ENCODE peak calls at places on chromosomes 13 and 19, in four cellular contexts. J is suprapubic skin, W is stomach, D is prostate gland. S is an unnamed sample.

GRCh38 chr13:68076046-68076445 is 845.9 kb upstream of the PCDH9 start:
- DNase-seq in J (no peak), W (no peak), D (no peak), S (peak)

GRCh38 chr13:108508263-108508662 is 121.1 kb upstream of the MYO16 start:
- DNase-seq in J (no peak), W (no peak), D (no peak), S (no peak)

GRCh38 chr13:77300176-77301141 is 26.4 kb downstream of the MYCBP2 start:
- DNase-seq in J (no peak), W (no peak), D (no peak), S (no peak)

GRCh38 chr13:73715910-73716257 is 418.3 kb downstream of the KLF12 start:
- DNase-seq in J (no peak), W (no peak), D (no peak), S (no peak)

GRCh38 chr13:40118337-40118736 is 462.9 kb downstream of the COG6 start:
- DNase-seq in J (no peak), W (no peak), D (no peak), S (no peak)

GRCh38 chr13:94343243-94343585 is 136.3 kb downstream of the DCT start:
- DNase-seq in J (no peak), W (no peak), D (no peak), S (no peak)

GRCh38 chr13:90834700-90835099 is 512.8 kb upstream of the MIR17HG start:
- DNase-seq in J (no peak), W (no peak), D (no peak), S (no peak)

GRCh38 chr19:8654591-8655339 is 24.3 kb downstream of the NFILZ start:
- DNase-seq in J (no peak), W (peak), D (no peak), S (peak)

GRCh38 chr19:1514986-1515721 is 2.3 kb upstream of the ADAMTSL5 start:
- DNase-seq in J (no peak), W (no peak), D (no peak), S (no peak)

GRCh38 chr19:37979547-37980082 is 72.6 kb downstream of the SIPA1L3 start:
- DNase-seq in J (no peak), W (peak), D (peak), S (peak)

GRCh38 chr19:16168465-16169081 is 4.8 kb downstream of the CIB3 start:
- DNase-seq in J (no peak), W (no peak), D (no peak), S (no peak)

DNA sequence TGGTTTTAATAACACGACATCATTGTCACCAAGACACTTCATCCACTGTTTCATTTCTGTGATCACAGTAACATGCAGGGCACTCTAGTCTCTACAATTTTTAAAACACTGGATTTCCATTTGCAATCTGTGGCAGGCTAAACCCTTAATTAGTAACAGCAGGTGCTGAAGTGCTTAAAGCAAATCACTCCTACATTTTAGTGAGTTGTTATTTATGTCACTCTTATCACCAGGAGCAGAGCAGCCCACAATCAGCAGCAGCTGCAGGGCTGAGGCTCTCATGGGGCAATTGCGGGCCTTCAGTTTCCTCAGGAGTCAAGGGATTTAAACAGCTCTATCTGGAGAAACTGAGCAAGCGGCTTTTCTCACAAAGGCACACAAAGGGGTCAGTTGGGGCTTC is 1.6 kb downstream of the SOHLH2 start:
- DNase-seq in J (no peak), W (no peak), D (no peak), S (no peak)
- TF ChIP-seq POLR2AphosphoS5 in J (no peak), W (no peak), D (no peak), S (no peak)

GRCh38 chr13:35936579-35936978 is 194.6 kb downstream of the DCLK1 start:
- DNase-seq in J (no peak), W (no peak), D (no peak), S (no peak)
- TF ChIP-seq POLR2AphosphoS5 in J (no peak), W (no peak), D (peak), S (no peak)

GRCh38 chr19:35673121-35673804 is 6.9 kb downstream of the UPK1A start:
- DNase-seq in J (no peak), W (peak), D (no peak), S (peak)

GRCh38 chr19:35670686-35671085 is 4.4 kb downstream of the UPK1A start:
- DNase-seq in J (no peak), W (no peak), D (no peak), S (no peak)

GRCh38 chr19:35669566-35669965 is 3.2 kb downstream of the UPK1A start:
- DNase-seq in J (no peak), W (no peak), D (no peak), S (no peak)

GRCh38 chr19:35669974-35670373 is 3.7 kb downstream of the UPK1A start:
- DNase-seq in J (no peak), W (no peak), D (no peak), S (no peak)

DNA sequence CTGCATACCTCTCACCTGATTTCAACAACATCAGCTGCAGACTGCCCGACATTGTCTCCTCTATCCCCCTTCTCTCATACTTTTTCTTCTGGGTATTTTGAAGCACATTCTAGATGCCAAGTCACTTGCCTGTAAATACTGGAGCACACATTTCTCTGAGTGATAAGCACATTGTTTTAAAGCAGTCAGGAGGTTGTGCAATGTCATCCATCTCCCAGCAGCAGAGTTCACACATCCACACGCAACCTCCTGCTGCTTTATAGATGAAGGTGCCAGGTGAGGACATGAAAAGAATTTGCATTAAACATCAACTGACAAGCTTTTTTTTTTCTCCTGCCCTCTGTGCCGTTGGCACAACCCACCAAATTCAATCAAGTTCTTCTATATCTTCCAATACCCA is 5.5 kb downstream of the UPK1A start:
- DNase-seq in J (no peak), W (no peak), D (no peak), S (no peak)
- TF ChIP-seq POLR2AphosphoS5 in J (no peak), W (no peak), D (no peak), S (no peak)

DNA sequence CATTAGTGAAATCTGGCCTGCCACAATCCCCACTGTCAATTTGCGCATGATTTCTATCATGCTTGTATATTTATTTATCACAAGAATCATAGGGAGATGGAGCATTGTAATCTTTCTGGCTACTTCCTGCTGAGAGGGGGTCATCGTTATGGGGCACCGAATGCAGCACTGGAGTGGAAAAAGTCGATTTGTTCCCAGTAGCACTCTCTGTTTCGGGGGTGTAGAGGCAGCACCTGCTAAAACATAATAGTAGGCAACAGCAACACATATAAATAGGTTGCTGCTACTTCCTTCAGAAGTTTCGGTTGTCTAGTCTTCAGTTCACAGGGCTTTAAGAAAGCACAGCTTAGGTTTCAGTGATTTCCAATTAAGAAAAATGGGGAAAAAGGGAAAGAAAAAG is 23.4 kb upstream of the CEACAM21 start:
- DNase-seq in J (no peak), W (no peak), D (no peak), S (no peak)
- TF ChIP-seq POLR2AphosphoS5 in J (no peak), W (no peak), D (no peak), S (no peak)

GRCh38 chr19:11100064-11100463 is 10.8 kb downstream of the LDLR start:
- DNase-seq in J (no peak), W (no peak), D (no peak), S (no peak)

GRCh38 chr19:11106477-11106876 is 17.2 kb downstream of the LDLR start:
- DNase-seq in J (no peak), W (no peak), D (no peak), S (no peak)

GRCh38 chr19:11102944-11103343 is 13.7 kb downstream of the LDLR start:
- DNase-seq in J (no peak), W (peak), D (no peak), S (no peak)

GRCh38 chr19:11101057-11101456 is 11.8 kb downstream of the LDLR start:
- DNase-seq in J (no peak), W (no peak), D (no peak), S (no peak)

DNA sequence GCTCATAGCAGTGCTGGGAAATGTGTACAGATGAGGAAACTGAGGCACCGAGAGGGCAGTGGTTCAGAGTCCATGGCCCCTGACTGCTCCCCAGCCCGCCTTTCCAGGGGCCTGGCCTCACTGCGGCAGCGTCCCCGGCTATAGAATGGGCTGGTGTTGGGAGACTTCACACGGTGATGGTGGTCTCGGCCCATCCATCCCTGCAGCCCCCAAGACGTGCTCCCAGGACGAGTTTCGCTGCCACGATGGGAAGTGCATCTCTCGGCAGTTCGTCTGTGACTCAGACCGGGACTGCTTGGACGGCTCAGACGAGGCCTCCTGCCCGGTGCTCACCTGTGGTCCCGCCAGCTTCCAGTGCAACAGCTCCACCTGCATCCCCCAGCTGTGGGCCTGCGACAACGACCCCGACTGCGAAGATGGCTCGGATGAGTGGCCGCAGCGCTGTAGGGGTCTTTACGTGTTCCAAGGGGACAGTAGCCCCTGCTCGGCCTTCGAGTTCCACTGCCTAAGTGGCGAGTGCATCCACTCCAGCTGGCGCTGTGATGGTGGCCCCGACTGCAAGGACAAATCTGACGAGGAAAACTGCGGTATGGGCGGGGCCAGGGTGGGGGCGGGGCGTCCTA is 15.9 kb downstream of the LDLR start:
- DNase-seq in J (no peak), W (no peak), D (no peak), S (no peak)
- TF ChIP-seq POLR2AphosphoS5 in J (no peak), W (no peak), D (no peak), S (no peak)

GRCh38 chr19:6221878-6222746 is 57.7 kb downstream of the MLLT1 start:
- DNase-seq in J (no peak), W (peak), D (no peak), S (peak)
- TF ChIP-seq POLR2AphosphoS5 in J (no peak), W (no peak), D (no peak), S (no peak)

S was measured in spleen.